ENCODE peak calls at places on chromosomes 4 and X, in seven cellular contexts. M is keratinocyte, V is breast epithelium, B is tibial artery, T is heart right ventricle, A is suprapubic skin, E is dorsolateral prefrontal cortex. H is an unnamed sample.

GRCh38 chr4:186554890-186555827 is at the start of gene MTNR1A:
- DNase-seq in V (no peak), T (no peak), B (no peak), M (no peak), E (no peak), A (no peak), H (no peak)

GRCh38 chr4:1536579-1537409 is 130.6 kb upstream of the NKX1-1 start:
- DNase-seq in A (no peak), T (no peak), E (no peak), M (no peak), V (no peak), B (no peak), H (no peak)

GRCh38 chr4:38013461-38014366 is 53.5 kb downstream of the PTTG2 start:
- DNase-seq in T (peak), A (no peak), V (no peak), M (no peak), E (no peak), B (peak), H (no peak)

GRCh38 chr4:64200001-64200555 is 209.2 kb downstream of the TECRL start:
- DNase-seq in M (no peak), V (no peak), T (no peak), E (no peak), A (no peak), B (no peak), H (no peak)

GRCh38 chr4:88689877-88690276 is 7.8 kb downstream of the NAP1L5 start:
- DNase-seq in T (no peak), B (no peak), E (no peak), V (no peak), M (no peak), A (no peak), H (no peak)

GRCh38 chr4:71545168-71545567 is 206.3 kb downstream of the SLC4A4 start:
- DNase-seq in E (no peak), B (no peak), T (no peak), M (no peak), V (no peak), A (no peak), H (no peak)

GRCh38 chrX:18937173-18937572 is 46.7 kb downstream of the PHKA2 start:
- DNase-seq in V (no peak), B (no peak), M (no peak), T (no peak), A (no peak), E (no peak), H (no peak)

GRCh38 chr4:121728798-121729226 is 32.0 kb upstream of the ANXA5 start:
- DNase-seq in T (no peak), M (no peak), V (no peak), A (no peak), E (no peak), B (no peak), H (no peak)

GRCh38 chr4:116546759-116547158 is 538.6 kb downstream of the TRAM1L1 start:
- DNase-seq in T (no peak), M (no peak), V (no peak), E (no peak), A (no peak), B (no peak), H (no peak)

GRCh38 chrX:110219920-110220319 is 98.0 kb downstream of the AMMECR1 start:
- DNase-seq in M (no peak), E (no peak), A (no peak), T (no peak), V (no peak), B (no peak), H (no peak)

GRCh38 chrX:111365770-111366325 is 46.1 kb downstream of the DCX start:
- DNase-seq in E (no peak), B (no peak), M (no peak), A (no peak), V (no peak), T (no peak), H (no peak)

GRCh38 chr4:47913858-47914218 is 545 bp downstream of the NFXL1 start:
- DNase-seq in E (peak), V (no peak), B (peak), M (no peak), T (peak), A (peak), H (peak)

GRCh38 chrX:70422886-70423336 is at the start of gene GDPD2:
- DNase-seq in B (no peak), M (no peak), V (no peak), A (no peak), T (no peak), E (no peak), H (no peak)

GRCh38 chrX:120512222-120512621 is 43.1 kb upstream of the LAMP2 start:
- DNase-seq in V (no peak), B (no peak), M (no peak), T (no peak), A (no peak), E (no peak), H (no peak)

GRCh38 chrX:120512627-120513026 is 43.5 kb upstream of the LAMP2 start:
- DNase-seq in V (no peak), A (no peak), E (no peak), M (no peak), B (no peak), T (no peak), H (no peak)

GRCh38 chrX:120517936-120518335 is 42.8 kb downstream of the CUL4B start:
- DNase-seq in T (no peak), M (no peak), E (no peak), B (no peak), V (no peak), A (no peak), H (no peak)

GRCh38 chrX:120514236-120514635 is 45.1 kb upstream of the LAMP2 start:
- DNase-seq in B (no peak), A (no peak), M (no peak), E (no peak), V (no peak), T (no peak), H (no peak)
- H3K27ac ChIP-seq in B (no peak), A (no peak), M (no peak), E (no peak), V (no peak), T (no peak), H (no peak)

GRCh38 chr4:8475751-8476575 is 35.4 kb downstream of the TRMT44 start:
- DNase-seq in B (no peak), A (no peak), E (no peak), M (no peak), T (no peak), V (no peak), H (no peak)
- H3K27ac ChIP-seq in B (no peak), A (no peak), E (no peak), M (no peak), T (no peak), V (no peak), H (no peak)

DNA sequence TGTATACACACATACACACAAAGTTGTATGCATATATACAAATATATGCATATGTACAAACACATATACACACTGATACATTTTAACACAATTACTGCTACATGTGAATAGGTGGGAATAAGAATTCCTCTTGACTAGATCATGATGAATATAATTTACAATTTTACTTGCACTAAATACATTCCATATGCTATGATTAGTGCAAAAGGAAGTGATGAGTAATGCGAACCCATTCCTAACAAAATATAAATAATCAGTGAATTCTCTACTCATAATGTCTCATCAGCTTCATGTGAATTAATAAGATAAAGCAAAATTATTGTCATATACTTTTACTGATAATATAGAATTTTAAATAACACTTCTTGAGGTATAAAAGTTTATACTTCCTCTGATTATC is 1077.3 kb upstream of the PCDH10 start:
- DNase-seq in E (no peak), M (no peak), B (no peak), V (no peak), A (no peak), T (no peak), H (no peak)
- H3K27ac ChIP-seq in E (no peak), M (no peak), B (no peak), V (no peak), A (no peak), T (no peak), H (no peak)

GRCh38 chrX:116285506-116285905 is 115.0 kb downstream of the AGTR2 start:
- DNase-seq in B (no peak), A (no peak), V (no peak), M (no peak), E (no peak), T (no peak), H (no peak)
- H3K27ac ChIP-seq in B (no peak), A (no peak), V (no peak), M (no peak), E (no peak), T (no peak), H (no peak)

DNA sequence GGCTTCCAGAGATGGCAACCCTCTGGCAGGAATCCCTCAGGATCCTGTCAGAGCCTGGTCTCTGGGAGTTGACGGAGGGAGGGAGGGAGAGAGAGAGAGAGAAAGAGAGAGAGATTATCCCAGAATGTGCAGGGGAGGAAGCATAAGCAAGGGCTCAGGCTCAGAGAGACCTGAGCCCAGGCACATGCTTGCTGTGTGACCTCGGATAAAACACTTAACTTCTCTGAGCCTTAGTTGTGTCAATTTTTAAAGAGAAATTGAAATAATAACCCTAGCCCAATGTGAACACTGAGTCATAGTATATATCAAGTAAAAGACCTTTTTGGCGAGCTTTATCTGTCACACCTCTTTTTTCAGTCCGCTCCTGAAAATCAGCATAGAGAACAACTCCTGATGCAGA is 473 bp upstream of the USP51 start:
- DNase-seq in T (no peak), M (no peak), V (no peak), A (no peak), E (no peak), B (no peak), H (no peak)
- H3K27ac ChIP-seq in T (peak), M (no peak), V (peak), A (peak), E (peak), B (peak), H (peak)

GRCh38 chrX:24090300-24091200 is 35.8 kb downstream of the EIF2S3 start:
- DNase-seq in A (no peak), M (no peak), E (no peak), V (no peak), T (no peak), B (no peak), H (no peak)
- H3K27ac ChIP-seq in A (no peak), M (no peak), E (no peak), V (no peak), T (peak), B (no peak), H (no peak)

GRCh38 chrX:9859711-9860555 is 73.7 kb downstream of the SHROOM2 start:
- DNase-seq in T (no peak), A (no peak), E (no peak), M (no peak), B (no peak), V (no peak), H (no peak)
- H3K27ac ChIP-seq in T (no peak), A (no peak), E (no peak), M (no peak), B (no peak), V (no peak), H (no peak)

GRCh38 chrX:30690330-30690729 is 37.1 kb downstream of the GK start:
- DNase-seq in T (no peak), E (no peak), M (no peak), B (no peak), A (no peak), V (no peak), H (no peak)

GRCh38 chrX:30689116-30689515 is 35.9 kb downstream of the GK start:
- DNase-seq in B (no peak), V (no peak), T (no peak), A (no peak), M (no peak), E (no peak), H (no peak)

GRCh38 chrX:30693999-30694650 is 40.9 kb downstream of the GK start:
- DNase-seq in E (no peak), A (no peak), M (no peak), V (no peak), T (no peak), B (no peak), H (no peak)
- H3K27ac ChIP-seq in E (no peak), A (no peak), M (no peak), V (no peak), T (no peak), B (no peak), H (no peak)

GRCh38 chr4:119116925-119117900 is 18.4 kb upstream of the MYOZ2 start:
- DNase-seq in E (no peak), B (no peak), A (no peak), V (no peak), T (no peak), M (no peak), H (no peak)
- H3K27ac ChIP-seq in E (no peak), B (no peak), A (peak), V (peak), T (peak), M (no peak), H (no peak)

H was measured in caudate nucleus.